ENCODE peak calls at places on chromosomes 11 and 22, in nine cellular contexts. I is H9, N is tibial nerve, K is MM.1S, E is kidney, M is heart left ventricle, D is coronary artery, H is colonic mucosa, Y is brain microvascular endothelial cell. P is an unnamed sample.

GRCh38 chr22:40654522-40655167 is 18.1 kb upstream of the MRTFA start:
- DNase-seq in I (peak), N (peak), K (no peak), E (no peak), M (peak), D (no peak), H (no peak), Y (peak), P (peak)

GRCh38 chr22:50697667-50698506 is 25.3 kb downstream of the SHANK3 start:
- DNase-seq in I (no peak), N (no peak), K (no peak), E (peak), M (peak), D (no peak), H (no peak), Y (no peak), P (no peak)

GRCh38 chr22:37711490-37711889 is 14.6 kb downstream of the TRIOBP start:
- DNase-seq in I (no peak), N (no peak), K (no peak), E (no peak), M (no peak), D (no peak), H (no peak), Y (no peak), P (no peak)

GRCh38 chr22:42074846-42075245 is 798 bp downstream of the PHETA2 start:
- DNase-seq in I (no peak), N (no peak), K (no peak), E (no peak), M (no peak), D (no peak), H (no peak), Y (no peak), P (no peak)

GRCh38 chr11:122917311-122917710 is 34.8 kb downstream of the JHY start:
- DNase-seq in I (no peak), N (peak), K (no peak), E (no peak), M (no peak), D (no peak), H (no peak), Y (no peak), P (no peak)

GRCh38 chr11:113876798-113877672 is 1.7 kb upstream of the USP28 start:
- DNase-seq in I (no peak), N (no peak), K (no peak), E (no peak), M (no peak), D (no peak), H (no peak), Y (no peak), P (no peak)

GRCh38 chr22:44550666-44551491 is 52.8 kb upstream of the RTL6 start:
- DNase-seq in I (no peak), N (no peak), K (no peak), E (peak), M (peak), D (no peak), H (peak), Y (peak), P (no peak)

GRCh38 chr11:134614141-134614540 is 202.1 kb upstream of the B3GAT1 start:
- DNase-seq in I (no peak), N (no peak), K (no peak), E (no peak), M (no peak), D (no peak), H (no peak), Y (no peak), P (no peak)

GRCh38 chr22:46108564-46109473 is 41.5 kb upstream of the PPARA start:
- DNase-seq in I (peak), N (no peak), K (no peak), E (no peak), M (peak), D (no peak), H (peak), Y (no peak), P (no peak)

GRCh38 chr11:119473226-119473625 is 50.3 kb upstream of the THY1 start:
- DNase-seq in I (peak), N (no peak), K (no peak), E (no peak), M (no peak), D (no peak), H (no peak), Y (no peak), P (no peak)

GRCh38 chr11:112589132-112589531 is 328.5 kb upstream of the PLET1 start:
- DNase-seq in I (no peak), N (no peak), K (no peak), E (no peak), M (no peak), D (no peak), H (no peak), Y (no peak), P (no peak)

GRCh38 chr11:62575156-62575555 is 1.5 kb upstream of the EEF1G start:
- DNase-seq in I (no peak), N (no peak), K (no peak), E (peak), M (no peak), D (no peak), H (peak), Y (no peak), P (peak)

GRCh38 chr22:29309332-29310064 is 3.0 kb downstream of the GAS2L1 start:
- DNase-seq in I (no peak), N (no peak), K (no peak), E (peak), M (peak), D (peak), H (peak), Y (no peak), P (no peak)

GRCh38 chr11:93935826-93936225 is 85.3 kb upstream of the HEPHL1 start:
- DNase-seq in I (no peak), N (no peak), K (no peak), E (no peak), M (no peak), D (no peak), H (no peak), Y (no peak), P (no peak)

GRCh38 chr11:33722579-33723234 is 13.5 kb downstream of the CD59 start:
- DNase-seq in I (no peak), N (no peak), K (no peak), E (no peak), M (peak), D (no peak), H (no peak), Y (peak), P (no peak)

GRCh38 chr11:76623171-76623883 is 47.2 kb downstream of the LRRC32 start:
- DNase-seq in I (no peak), N (no peak), K (no peak), E (no peak), M (no peak), D (no peak), H (no peak), Y (peak), P (no peak)

GRCh38 chr11:35141538-35141937 is 2.6 kb downstream of the CD44 start:
- DNase-seq in I (no peak), N (peak), K (no peak), E (no peak), M (peak), D (no peak), H (peak), Y (no peak), P (peak)

GRCh38 chr22:28025333-28025732 is 106.3 kb upstream of the PITPNB start:
- DNase-seq in I (no peak), N (no peak), K (no peak), E (no peak), M (no peak), D (no peak), H (peak), Y (no peak), P (no peak)

GRCh38 chr22:22088658-22089458 is 106.3 kb upstream of the TOP3B start:
- DNase-seq in I (no peak), N (no peak), K (no peak), E (no peak), M (no peak), D (no peak), H (no peak), Y (no peak), P (no peak)

GRCh38 chr11:132999519-132999918 is 532.8 kb downstream of the OPCML start:
- DNase-seq in I (no peak), N (no peak), K (no peak), E (no peak), M (no peak), D (no peak), H (no peak), Y (no peak), P (no peak)

GRCh38 chr22:24996420-24996952 is 44.0 kb downstream of the KIAA1671 start:
- DNase-seq in I (peak), N (no peak), K (no peak), E (no peak), M (peak), D (no peak), H (peak), Y (no peak), P (no peak)

GRCh38 chr11:112292785-112293407 is 32.2 kb upstream of the PLET1 start:
- DNase-seq in I (no peak), N (peak), K (no peak), E (no peak), M (no peak), D (no peak), H (no peak), Y (peak), P (peak)

GRCh38 chr11:109677240-109677639 is 255.2 kb downstream of the C11orf87 start:
- DNase-seq in I (no peak), N (no peak), K (no peak), E (no peak), M (no peak), D (no peak), H (no peak), Y (no peak), P (no peak)

GRCh38 chr11:2664886-2665746 is 34.7 kb downstream of the KCNQ1OT1 start:
- DNase-seq in I (peak), N (no peak), K (no peak), E (peak), M (no peak), D (peak), H (no peak), Y (no peak), P (no peak)

GRCh38 chr11:27604416-27604815 is 95.8 kb downstream of the BDNF start:
- DNase-seq in I (no peak), N (no peak), K (no peak), E (no peak), M (no peak), D (no peak), H (no peak), Y (no peak), P (no peak)

GRCh38 chr11:27599217-27599616 is 92.6 kb upstream of the LIN7C start:
- DNase-seq in I (peak), N (no peak), K (no peak), E (no peak), M (no peak), D (no peak), H (no peak), Y (no peak), P (no peak)

GRCh38 chr11:27596802-27597201 is 90.2 kb upstream of the LIN7C start:
- DNase-seq in I (no peak), N (no peak), K (no peak), E (no peak), M (no peak), D (no peak), H (no peak), Y (no peak), P (no peak)

GRCh38 chr11:27603376-27603775 is 96.8 kb upstream of the LIN7C start:
- DNase-seq in I (no peak), N (no peak), K (no peak), E (no peak), M (no peak), D (no peak), H (no peak), Y (no peak), P (no peak)

GRCh38 chr11:27600656-27601055 is 94.1 kb upstream of the LIN7C start:
- DNase-seq in I (no peak), N (no peak), K (no peak), E (no peak), M (no peak), D (no peak), H (no peak), Y (no peak), P (no peak)
- H3K27ac ChIP-seq in I (no peak), N (no peak), K (no peak), E (no peak), M (no peak), D (no peak), H (no peak), Y (no peak), P (no peak)

DNA sequence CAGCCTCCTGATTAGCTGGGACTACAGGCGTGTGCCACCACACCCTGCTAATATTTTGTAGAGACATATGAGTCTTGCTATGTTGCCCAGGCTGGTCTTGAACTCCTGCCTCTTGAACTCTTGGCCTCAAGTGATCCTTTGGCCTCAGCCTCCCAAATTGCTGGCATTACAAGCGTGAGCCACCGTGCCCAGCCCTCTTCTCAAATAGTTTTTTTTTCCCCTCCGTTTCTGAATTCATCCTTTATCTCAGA is 11.8 kb downstream of the TBX1 start:
- DNase-seq in I (no peak), N (no peak), K (no peak), E (peak), M (no peak), D (no peak), H (no peak), Y (no peak), P (no peak)
- H3K27ac ChIP-seq in I (no peak), N (no peak), K (no peak), E (no peak), M (no peak), D (no peak), H (no peak), Y (no peak), P (no peak)

GRCh38 chr22:35973388-35973787 is 55.2 kb downstream of the RBFOX2 start:
- DNase-seq in I (no peak), N (no peak), K (no peak), E (no peak), M (no peak), D (no peak), H (no peak), Y (no peak), P (no peak)

GRCh38 chr22:35971418-35972119 is 57.1 kb downstream of the RBFOX2 start:
- DNase-seq in I (no peak), N (peak), K (no peak), E (no peak), M (no peak), D (no peak), H (no peak), Y (peak), P (no peak)

GRCh38 chr22:35967046-35967397 is 61.6 kb downstream of the RBFOX2 start:
- DNase-seq in I (no peak), N (no peak), K (no peak), E (no peak), M (no peak), D (no peak), H (no peak), Y (no peak), P (no peak)

GRCh38 chr22:35972559-35972958 is 56.1 kb downstream of the RBFOX2 start:
- DNase-seq in I (no peak), N (no peak), K (no peak), E (no peak), M (no peak), D (no peak), H (no peak), Y (no peak), P (no peak)

DNA sequence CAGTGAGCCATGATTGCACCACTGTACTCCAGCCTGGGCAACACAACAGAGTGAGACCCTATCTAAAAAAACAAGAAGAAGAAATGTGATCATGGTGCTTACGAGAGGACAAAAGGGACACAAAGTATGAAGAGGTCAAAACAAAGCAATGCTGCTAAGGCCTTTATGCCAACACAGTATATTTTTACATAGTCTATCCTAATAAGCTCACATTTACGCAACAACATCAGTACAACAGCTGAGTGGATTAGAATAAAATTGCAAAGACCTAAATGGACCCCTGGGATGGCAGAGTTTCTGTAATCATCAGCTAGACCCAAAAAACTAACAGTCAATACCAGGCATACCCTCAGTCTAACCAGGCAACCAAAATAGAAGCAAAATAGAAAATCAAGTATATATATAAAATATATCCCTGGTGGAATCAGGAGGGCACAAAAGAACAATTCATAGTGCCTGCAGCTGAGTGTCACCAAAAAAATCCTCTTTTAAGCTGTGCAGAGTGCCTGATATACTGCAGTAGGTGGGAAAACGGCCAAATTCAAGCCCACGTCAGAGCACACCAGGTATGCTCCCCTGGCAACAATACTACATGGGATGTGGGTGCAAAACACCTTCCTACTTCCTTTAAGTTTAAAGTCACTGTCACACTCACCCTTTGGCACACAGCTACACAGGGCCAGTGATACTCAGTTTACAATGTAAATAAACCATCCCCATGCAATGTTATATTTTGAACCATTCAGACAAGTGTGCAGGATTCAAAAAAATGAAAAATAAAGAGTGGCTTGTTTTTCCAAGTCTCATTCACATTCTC is 57.8 kb downstream of the RBFOX2 start:
- DNase-seq in I (no peak), N (no peak), K (no peak), E (no peak), M (no peak), D (no peak), H (no peak), Y (no peak), P (no peak)
- H3K27ac ChIP-seq in I (no peak), N (peak), K (no peak), E (no peak), M (peak), D (peak), H (no peak), Y (peak), P (peak)

GRCh38 chr11:126415669-126416420 is 60.4 kb downstream of the ST3GAL4 start:
- DNase-seq in I (no peak), N (peak), K (no peak), E (peak), M (peak), D (peak), H (peak), Y (no peak), P (no peak)

GRCh38 chr11:126413843-126414405 is 58.4 kb downstream of the ST3GAL4 start:
- DNase-seq in I (no peak), N (no peak), K (no peak), E (no peak), M (no peak), D (no peak), H (no peak), Y (no peak), P (no peak)

GRCh38 chr11:126415128-126415527 is 59.6 kb downstream of the ST3GAL4 start:
- DNase-seq in I (no peak), N (peak), K (no peak), E (peak), M (peak), D (peak), H (peak), Y (no peak), P (peak)

GRCh38 chr11:126413426-126413825 is 57.9 kb downstream of the ST3GAL4 start:
- DNase-seq in I (no peak), N (no peak), K (no peak), E (no peak), M (no peak), D (no peak), H (no peak), Y (no peak), P (no peak)

DNA sequence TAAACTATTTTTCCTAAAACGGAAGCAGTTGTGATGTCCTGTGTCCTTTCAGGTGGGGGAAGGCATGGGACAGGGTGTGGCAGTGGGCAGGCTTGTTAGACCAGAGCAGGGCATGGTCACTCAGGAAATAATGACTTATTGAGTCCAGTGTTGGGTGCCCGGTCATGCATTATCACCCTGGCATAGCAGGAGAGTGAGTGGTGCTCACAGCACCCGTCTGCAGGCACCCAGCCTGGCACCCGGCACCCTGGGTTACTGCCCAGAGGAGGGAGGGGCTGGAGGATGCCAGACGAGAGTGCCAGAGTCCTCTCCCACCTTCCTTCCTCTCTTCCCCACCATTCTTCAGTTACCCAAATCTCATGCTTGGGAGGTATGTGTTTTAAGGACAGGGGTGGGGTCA is 59.1 kb downstream of the ST3GAL4 start:
- DNase-seq in I (no peak), N (no peak), K (no peak), E (peak), M (no peak), D (no peak), H (no peak), Y (no peak), P (no peak)
- H3K27ac ChIP-seq in I (no peak), N (peak), K (no peak), E (no peak), M (peak), D (peak), H (peak), Y (no peak), P (peak)

DNA sequence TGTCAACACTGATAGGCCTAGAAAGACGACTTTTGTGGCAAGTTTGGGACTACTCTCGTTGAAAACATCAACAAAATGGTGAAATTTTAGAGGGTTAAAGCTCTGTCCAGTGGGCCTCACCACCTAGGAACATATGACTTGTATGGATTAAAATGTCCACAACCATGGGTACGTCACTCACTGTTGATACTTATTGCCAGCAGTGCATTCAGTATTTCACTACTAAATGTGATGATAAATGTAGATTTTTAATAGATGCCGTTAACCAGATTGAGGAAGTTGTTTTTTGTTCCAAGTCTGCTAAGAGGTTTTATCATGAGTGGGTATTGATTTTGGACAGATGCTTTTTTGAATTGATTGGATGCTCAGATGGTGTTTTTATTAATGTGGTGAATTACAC is 33.7 kb downstream of the POLD3 start:
- DNase-seq in I (no peak), N (no peak), K (no peak), E (no peak), M (no peak), D (no peak), H (no peak), Y (no peak), P (no peak)
- H3K27ac ChIP-seq in I (no peak), N (no peak), K (no peak), E (no peak), M (no peak), D (no peak), H (no peak), Y (no peak), P (no peak)

DNA sequence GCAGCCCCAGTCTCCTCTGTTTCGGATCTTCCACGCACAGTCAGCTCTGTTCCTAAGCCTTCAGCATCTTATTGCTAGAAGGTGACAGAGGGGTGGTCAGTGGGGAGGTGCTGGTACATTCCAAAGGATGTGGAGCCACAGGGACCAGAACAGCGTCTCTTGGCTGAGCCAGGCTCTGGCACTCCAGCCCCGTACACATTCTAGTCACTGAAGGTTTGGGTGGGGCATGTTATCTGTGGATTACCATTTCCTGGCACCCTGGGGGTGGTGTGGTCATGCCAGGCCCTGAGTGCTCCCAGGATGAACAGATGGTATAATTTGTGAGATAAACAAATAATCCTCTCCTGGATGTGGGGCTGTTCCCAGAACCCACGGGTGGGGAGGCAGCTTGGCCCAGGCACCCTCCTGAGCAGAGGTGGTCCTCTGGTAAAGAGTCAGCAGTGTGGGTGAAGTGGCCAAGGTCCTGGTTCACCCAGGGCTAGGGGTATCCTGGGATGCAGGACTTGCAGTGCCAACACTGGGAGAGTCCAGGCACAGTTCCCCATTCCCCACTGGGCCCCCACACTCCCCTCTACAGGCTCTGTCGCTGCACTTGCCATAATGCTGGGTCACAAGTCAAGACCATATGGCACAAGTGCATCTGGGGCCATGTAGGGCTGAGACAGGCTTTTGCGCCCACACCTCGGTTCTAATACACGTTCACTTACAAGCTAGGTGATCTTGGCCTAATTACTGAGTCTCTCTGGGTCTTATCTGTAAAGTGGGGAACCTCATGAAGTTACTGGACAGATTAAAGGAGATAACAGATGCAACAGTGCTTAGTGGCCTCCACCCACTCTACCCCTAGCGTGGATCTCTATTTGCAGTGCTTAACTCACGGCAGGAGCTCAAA is 33.0 kb downstream of the DKK3 start:
- DNase-seq in I (peak), N (no peak), K (no peak), E (no peak), M (no peak), D (peak), H (no peak), Y (no peak), P (no peak)
- H3K27ac ChIP-seq in I (no peak), N (peak), K (no peak), E (no peak), M (peak), D (peak), H (no peak), Y (no peak), P (no peak)

P was measured in gastrocnemius medialis.